ENCODE peak calls at places on chromosomes 5 and 9, in five cellular contexts. Q, H, T, X and S are unnamed samples.

GRCh38 chr9:107933042-107933441 is 443.5 kb upstream of the KLF4 start:
- DNase-seq in T (no peak), Q (no peak), X (no peak), H (no peak), S (no peak)

GRCh38 chr9:110033869-110034268 is 174.1 kb downstream of the C9orf152 start:
- DNase-seq in T (no peak), X (no peak), H (no peak), Q (no peak), S (no peak)

GRCh38 chr5:72281430-72281763 is 38.6 kb downstream of the MRPS27 start:
- DNase-seq in T (no peak), X (no peak), H (no peak), Q (no peak), S (no peak)

GRCh38 chr9:132794730-132795380 is 83.2 kb downstream of the AK8 start:
- DNase-seq in X (no peak), H (no peak), Q (no peak), T (no peak), S (no peak)

GRCh38 chr9:35114921-35115341 is 731 bp downstream of the ATOSB start:
- DNase-seq in H (no peak), X (peak), T (no peak), Q (no peak), S (no peak)

GRCh38 chr9:135476561-135476960 is 3.0 kb upstream of the PPP1R26 start:
- DNase-seq in X (no peak), T (no peak), Q (no peak), H (no peak), S (no peak)

GRCh38 chr5:41408676-41409443 is 101.5 kb downstream of the PLCXD3 start:
- DNase-seq in T (no peak), X (no peak), Q (no peak), H (no peak), S (no peak)

GRCh38 chr5:119269061-119269579 is 86.7 kb upstream of the TNFAIP8 start:
- DNase-seq in Q (no peak), X (no peak), H (peak), T (peak), S (no peak)

GRCh38 chr5:129857124-129857523 is 47.1 kb upstream of the CHSY3 start:
- DNase-seq in H (no peak), Q (no peak), X (no peak), T (no peak), S (no peak)

GRCh38 chr9:125593581-125593980 is 113.4 kb downstream of the MAPKAP1 start:
- DNase-seq in Q (no peak), T (no peak), X (no peak), H (no peak), S (no peak)

GRCh38 chr9:133888048-133888778 is 103.9 kb downstream of the VAV2 start:
- DNase-seq in H (peak), Q (no peak), X (peak), T (peak), S (no peak)

GRCh38 chr5:142769251-142769792 is 855 bp upstream of the ARHGAP26 start:
- DNase-seq in Q (peak), H (no peak), X (no peak), T (no peak), S (no peak)

GRCh38 chr5:16936150-16937022 is at the start of gene MYO10:
- DNase-seq in H (no peak), T (peak), X (peak), Q (peak), S (peak)

GRCh38 chr5:169706758-169707450 is 69.8 kb downstream of the DOCK2 start:
- DNase-seq in T (no peak), H (no peak), Q (no peak), X (no peak), S (no peak)

GRCh38 chr5:54990751-54991349 is 5.5 kb upstream of the ESM1 start:
- DNase-seq in Q (no peak), X (no peak), T (no peak), H (no peak), S (no peak)

GRCh38 chr5:84148651-84149050 is 236.0 kb downstream of the EDIL3 start:
- DNase-seq in H (no peak), Q (no peak), T (no peak), X (no peak), S (no peak)

DNA sequence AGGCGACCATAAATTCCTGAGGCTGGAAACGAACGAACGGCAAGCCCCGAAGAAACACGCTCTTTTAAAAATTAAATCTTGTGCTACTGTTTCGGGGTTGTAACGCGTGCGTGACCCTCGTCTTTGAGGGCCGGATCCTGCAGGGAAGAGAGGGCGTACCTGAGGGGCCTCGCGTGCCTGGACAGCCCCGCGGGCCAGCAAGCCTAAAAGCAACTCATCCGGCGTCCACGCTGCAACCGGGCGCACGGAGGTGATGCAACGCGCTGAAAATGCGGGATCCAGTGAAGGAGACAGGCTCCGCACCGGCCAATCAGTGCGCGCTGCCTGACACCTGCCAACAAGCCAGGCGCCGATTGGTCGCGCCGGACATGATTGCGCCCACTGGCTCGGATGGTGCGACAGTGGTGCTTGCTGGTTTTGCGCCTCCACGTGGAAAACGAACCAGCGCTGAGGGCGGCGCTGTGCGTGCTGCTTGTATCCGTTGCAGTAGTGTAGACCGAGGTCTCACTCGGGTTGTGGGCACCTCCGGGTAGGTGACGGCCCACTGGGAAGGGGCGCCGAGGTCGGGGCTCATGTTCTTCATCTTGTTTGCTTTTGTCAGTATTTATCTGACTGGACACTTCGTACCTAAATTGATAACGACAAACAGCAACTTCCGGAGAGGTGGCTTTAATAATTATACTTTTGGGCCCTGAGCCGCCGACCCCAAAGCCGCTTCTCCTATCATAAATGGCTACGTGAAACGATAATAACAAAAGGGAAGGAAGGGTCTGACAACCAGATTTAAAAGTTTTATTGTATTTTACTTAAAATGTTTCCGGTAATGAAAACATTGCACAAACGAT is at the start of gene IARS1:
- DNase-seq in T (peak), H (peak), X (peak), Q (peak), S (peak)
- TF ChIP-seq POLR2A in T (peak), H (peak), X (peak), Q (peak), S (peak)

DNA sequence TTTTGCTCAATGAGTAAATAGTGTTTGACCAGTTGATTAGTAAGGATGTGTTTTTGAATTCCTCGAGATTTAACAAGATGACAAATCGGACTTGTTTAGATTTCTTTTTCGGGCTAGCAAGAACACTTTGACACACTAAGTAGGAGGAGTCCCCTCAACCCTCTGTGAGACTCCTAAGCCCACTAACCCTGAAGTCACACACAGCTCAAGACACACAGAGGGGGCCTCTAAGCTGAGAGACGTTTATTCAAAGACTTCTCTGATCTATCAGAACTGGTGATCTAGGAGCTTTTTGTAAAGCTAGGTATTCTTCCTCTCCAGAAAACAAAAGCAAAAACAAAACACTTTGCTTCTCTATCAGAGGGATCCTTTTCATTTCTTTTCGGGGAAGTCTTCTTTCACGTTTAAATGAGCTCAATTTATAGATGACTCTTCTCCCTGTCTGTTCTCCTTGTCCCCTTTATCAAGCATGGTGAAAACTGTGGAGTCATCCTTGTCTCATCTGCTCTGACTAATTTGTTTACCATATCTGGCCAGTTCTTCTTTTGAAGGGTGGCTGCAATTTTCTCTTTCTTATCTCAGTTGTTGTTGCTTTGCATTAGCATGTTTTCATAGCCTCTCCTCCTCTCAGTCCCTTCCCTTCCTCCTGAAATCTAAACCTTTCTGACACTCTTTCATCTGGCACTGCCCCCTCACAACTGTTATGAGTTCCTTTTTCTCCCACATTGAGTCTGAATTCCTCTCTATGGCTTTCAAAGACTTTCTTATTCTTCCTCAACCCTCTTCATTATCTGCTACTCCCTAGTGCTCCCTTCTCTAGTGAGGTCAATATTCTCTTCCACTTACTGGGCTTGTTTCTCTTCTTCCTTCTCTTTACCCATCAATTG is 68.5 kb upstream of the RAI14 start:
- DNase-seq in Q (no peak), X (no peak), T (peak), H (peak), S (no peak)
- TF ChIP-seq TAF1 in Q (no peak), X (no peak), T (no peak), H (no peak), S (no peak)

GRCh38 chr9:86585422-86586143 is 231.4 kb upstream of the TUT7 start:
- DNase-seq in T (no peak), Q (no peak), H (no peak), X (no peak), S (no peak)
- TF ChIP-seq POLR2AphosphoS5 in T (no peak), Q (no peak), H (no peak), X (no peak), S (no peak)

GRCh38 chr9:128550226-128550625 is 2.2 kb upstream of the SPTAN1 start:
- DNase-seq in H (no peak), Q (no peak), X (no peak), T (no peak), S (no peak)

GRCh38 chr9:128552153-128552743 is at the start of gene SPTAN1:
- DNase-seq in X (peak), Q (peak), T (peak), H (peak), S (peak)

GRCh38 chr9:128552744-128553221 is 396 bp downstream of the SPTAN1 start:
- DNase-seq in T (peak), Q (no peak), X (peak), H (no peak), S (no peak)

GRCh38 chr9:128551652-128552152 is 685 bp upstream of the SPTAN1 start:
- DNase-seq in H (no peak), X (no peak), T (no peak), Q (no peak), S (no peak)

DNA sequence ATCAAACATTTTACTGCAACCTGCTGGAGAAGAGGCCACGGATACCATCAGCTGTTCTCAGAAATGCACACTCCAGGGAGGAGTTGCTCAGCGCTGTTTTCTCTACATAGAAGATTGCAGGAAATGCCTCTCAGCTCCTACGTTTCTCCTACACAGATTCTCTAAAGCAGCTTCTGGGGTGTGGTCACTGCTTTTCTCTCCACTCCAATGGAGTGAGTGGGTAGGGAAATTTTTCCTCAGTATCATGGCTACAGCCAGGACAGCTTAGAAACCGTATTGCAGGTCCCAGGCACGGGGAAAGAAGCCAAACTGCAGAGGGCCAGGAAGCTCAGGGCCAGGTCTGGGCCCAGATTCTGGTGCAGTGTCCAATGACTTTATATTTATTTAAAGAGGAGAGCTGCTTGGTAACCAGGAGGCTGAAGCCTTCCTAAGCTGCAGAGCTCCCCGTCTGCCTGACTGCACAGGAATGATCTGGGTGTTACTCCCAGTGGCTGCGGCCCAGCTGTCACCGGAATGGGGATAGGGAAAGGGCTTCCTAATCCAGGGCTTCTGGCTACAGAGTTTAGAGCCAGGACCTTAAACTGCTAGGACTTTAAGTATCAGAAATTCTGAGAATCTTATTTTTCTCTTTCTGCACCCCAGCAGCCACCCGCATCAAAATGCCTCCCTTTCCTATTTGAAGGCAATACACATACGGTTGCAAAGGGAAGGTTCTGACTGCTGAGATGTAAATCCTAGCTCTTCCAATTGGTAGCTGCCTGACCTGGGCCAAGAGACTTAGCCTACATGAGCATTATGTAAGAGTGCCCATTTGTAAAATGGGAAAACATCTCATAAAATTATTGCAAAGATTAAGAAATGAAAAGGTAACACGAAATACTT is 1.4 kb upstream of the SPTAN1 start:
- DNase-seq in X (peak), H (no peak), Q (no peak), T (no peak), S (no peak)
- TF ChIP-seq POLR2A in X (no peak), H (no peak), Q (no peak), T (no peak), S (no peak)

DNA sequence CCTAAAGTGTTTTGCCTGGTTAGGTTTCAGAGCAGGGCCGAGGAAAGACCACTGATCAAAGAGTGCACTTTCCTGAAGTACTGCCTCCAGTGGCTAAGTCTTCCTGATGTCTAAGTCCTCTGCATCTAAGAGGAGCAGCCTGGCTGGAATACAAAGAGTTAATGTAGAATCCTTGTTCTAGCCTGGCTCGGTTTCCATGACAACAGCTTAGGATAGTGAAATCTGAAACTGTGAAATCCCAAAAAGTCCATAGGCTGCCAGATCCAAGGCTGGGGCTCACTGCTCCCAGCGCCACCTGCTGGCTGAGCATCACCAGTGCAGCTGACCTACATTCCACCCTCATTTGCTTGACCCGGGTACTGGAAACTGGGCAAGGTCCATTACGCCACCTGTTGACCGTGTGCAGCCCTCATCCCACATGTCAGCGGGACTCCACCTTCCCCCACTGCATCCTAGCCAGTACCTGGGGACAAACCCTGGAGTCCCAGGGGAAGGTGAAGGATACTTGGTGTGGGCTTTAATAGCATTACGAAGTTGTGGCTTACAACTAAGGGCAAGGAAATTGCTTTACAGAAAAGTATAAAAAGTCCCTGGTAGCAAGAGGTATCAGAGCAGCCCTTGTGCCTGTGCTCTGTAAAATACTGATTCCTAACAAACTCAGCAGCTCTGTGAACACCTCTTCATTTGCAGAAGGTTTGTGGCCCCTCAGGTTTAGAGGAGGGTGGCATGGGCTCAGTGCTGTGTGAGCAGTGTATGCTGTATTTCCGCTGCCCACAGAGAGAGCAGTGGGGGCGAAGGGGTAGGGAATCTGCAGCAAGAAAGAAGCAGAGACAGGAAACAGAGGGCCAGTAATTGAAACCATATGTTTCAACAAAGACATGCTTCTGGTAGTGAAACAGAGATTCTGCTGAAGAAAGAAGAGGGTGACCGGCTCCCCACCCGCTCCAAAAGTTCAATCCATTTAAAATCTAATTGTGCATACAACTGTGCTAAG is 36.0 kb downstream of the PCDHGC5 start:
- DNase-seq in Q (no peak), T (peak), H (peak), X (peak), S (no peak)
- TF ChIP-seq TAF1 in Q (no peak), T (no peak), H (no peak), X (no peak), S (no peak)

DNA sequence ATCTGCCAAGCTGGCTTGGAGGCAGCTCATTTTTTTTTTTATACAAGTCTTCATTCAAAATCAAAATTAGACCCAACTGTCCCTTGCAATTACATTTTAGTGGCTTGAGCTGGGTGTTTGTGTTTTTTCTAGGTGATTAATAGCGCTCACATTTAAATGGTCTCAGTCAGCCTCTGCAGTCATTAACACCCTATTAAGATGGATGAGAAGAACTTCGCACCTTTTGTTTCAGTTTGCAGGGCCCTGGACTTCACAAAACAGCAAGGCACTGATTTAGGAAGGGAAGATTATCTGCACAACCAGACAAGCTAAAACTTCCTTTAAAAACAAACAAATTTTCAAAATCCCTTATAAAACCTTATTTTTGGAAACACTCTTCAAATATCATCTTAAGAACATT is 374.8 kb downstream of the EFNA5 start:
- DNase-seq in X (no peak), T (no peak), H (no peak), Q (no peak), S (no peak)
- TF ChIP-seq POLR2AphosphoS5 in X (no peak), T (no peak), H (no peak), Q (no peak), S (no peak)

GRCh38 chr9:14373319-14373632 is 59.3 kb upstream of the NFIB start:
- DNase-seq in X (no peak), H (no peak), T (no peak), Q (no peak), S (no peak)

GRCh38 chr9:14373726-14374125 is 59.8 kb upstream of the NFIB start:
- DNase-seq in X (no peak), T (no peak), H (no peak), Q (no peak), S (no peak)

GRCh38 chr9:14369011-14369410 is 55.1 kb upstream of the NFIB start:
- DNase-seq in X (no peak), Q (no peak), T (no peak), H (peak), S (no peak)

DNA sequence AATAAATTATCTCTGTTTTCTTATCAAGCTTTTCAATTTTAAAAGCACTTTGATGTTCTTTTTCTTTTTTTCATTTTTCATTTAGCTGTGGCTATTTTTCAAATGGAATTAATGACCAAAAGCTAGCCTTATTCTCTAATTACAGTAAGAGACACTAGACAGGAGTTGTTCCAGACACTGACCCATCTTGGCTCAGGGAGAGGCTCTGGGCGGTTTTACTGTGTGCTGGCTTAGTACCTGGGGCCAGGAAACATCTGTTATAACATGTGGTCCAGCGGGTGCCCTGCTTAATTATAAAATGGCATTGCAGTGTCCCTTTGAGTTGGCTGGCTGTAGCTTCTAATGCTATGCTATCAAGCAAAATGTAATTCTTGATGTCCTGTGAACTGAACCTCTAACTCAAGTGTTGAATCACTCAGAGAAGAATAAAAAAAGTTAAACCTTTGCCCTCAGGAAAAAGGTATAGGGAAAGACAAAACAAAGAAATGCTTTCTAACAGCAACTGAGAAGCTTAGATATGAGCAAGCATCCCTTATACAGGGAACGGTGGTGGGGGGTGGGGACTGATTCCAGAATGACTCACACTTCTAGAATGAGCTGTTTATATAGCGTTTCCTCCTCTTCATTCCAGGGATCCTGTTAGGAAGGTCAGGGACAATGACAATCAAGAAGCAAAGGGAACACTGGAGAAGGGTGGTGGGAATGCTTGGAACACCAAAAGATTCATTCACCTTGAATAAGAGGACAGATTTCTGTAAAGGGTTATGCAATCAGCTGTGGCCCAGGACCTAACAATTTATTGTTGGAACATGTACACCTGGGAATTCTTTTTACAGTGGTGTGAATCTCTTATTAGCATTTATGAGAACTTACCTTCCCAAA is 58.7 kb upstream of the NFIB start:
- DNase-seq in T (peak), H (peak), Q (no peak), X (no peak), S (no peak)
- TF ChIP-seq POLR2A in T (no peak), H (no peak), Q (no peak), X (no peak), S (no peak)